ENCODE peak calls at places on chromosomes 6 and 20, in eight cellular contexts. R is fibroblast of lung, B is colonic mucosa, K is transverse colon, T is psoas muscle, L is upper lobe of right lung, D is dorsolateral prefrontal cortex, Y is stomach. Z is an unnamed sample.

GRCh38 chr6:31441368-31442267 is 38.2 kb downstream of the MICA start:
- DNase-seq in R (peak), B (peak), K (peak), T (peak), L (peak), D (peak), Y (peak), Z (peak)

GRCh38 chr6:170297577-170298330 is 6.9 kb upstream of the DLL1 start:
- DNase-seq in R (no peak), B (no peak), K (no peak), T (no peak), L (no peak), D (no peak), Y (no peak), Z (no peak)

GRCh38 chr20:11549172-11550117 is 368.2 kb upstream of the BTBD3 start:
- DNase-seq in R (no peak), B (no peak), K (no peak), T (no peak), L (no peak), D (no peak), Y (no peak), Z (no peak)

GRCh38 chr6:51514396-51515051 is 572.9 kb downstream of the PKHD1 start:
- DNase-seq in R (no peak), B (no peak), K (no peak), T (no peak), L (no peak), D (no peak), Y (no peak), Z (no peak)

GRCh38 chr20:63926298-63926697 is 29.9 kb downstream of the UCKL1 start:
- DNase-seq in R (no peak), B (no peak), K (no peak), T (no peak), L (no peak), D (no peak), Y (no peak), Z (no peak)

GRCh38 chr20:12049125-12049524 is 131.4 kb downstream of the BTBD3 start:
- DNase-seq in R (peak), B (no peak), K (no peak), T (no peak), L (no peak), D (no peak), Y (no peak), Z (no peak)

GRCh38 chr20:18310592-18310991 is 22.3 kb downstream of the ZNF133 start:
- DNase-seq in R (no peak), B (no peak), K (no peak), T (no peak), L (no peak), D (no peak), Y (no peak), Z (no peak)

GRCh38 chr6:160858886-160859285 is 132.7 kb upstream of the MAP3K4 start:
- DNase-seq in R (no peak), B (no peak), K (no peak), T (no peak), L (no peak), D (no peak), Y (no peak), Z (no peak)

GRCh38 chr20:15455279-15455678 is 1117.9 kb upstream of the FLRT3 start:
- DNase-seq in R (no peak), B (no peak), K (no peak), T (no peak), L (no peak), D (no peak), Y (no peak), Z (no peak)

GRCh38 chr20:38995536-38996044 is 33.4 kb downstream of the DHX35 start:
- DNase-seq in R (peak), B (no peak), K (no peak), T (no peak), L (no peak), D (no peak), Y (no peak), Z (no peak)

GRCh38 chr20:8473459-8473858 is 341.4 kb downstream of the PLCB1 start:
- DNase-seq in R (peak), B (no peak), K (no peak), T (no peak), L (no peak), D (no peak), Y (no peak), Z (no peak)

GRCh38 chr6:159941286-159942113 is 27.4 kb upstream of the IGF2R start:
- DNase-seq in R (peak), B (no peak), K (no peak), T (no peak), L (no peak), D (no peak), Y (no peak), Z (no peak)

GRCh38 chr6:79526897-79527296 is 10.3 kb downstream of the LCA5 start:
- DNase-seq in R (no peak), B (no peak), K (no peak), T (no peak), L (no peak), D (no peak), Y (no peak), Z (no peak)

GRCh38 chr20:3973705-3974104 is 41.7 kb downstream of the RNF24 start:
- DNase-seq in R (no peak), B (no peak), K (no peak), T (no peak), L (no peak), D (no peak), Y (no peak), Z (no peak)

GRCh38 chr6:169653691-169654090 is 48.1 kb downstream of the WDR27 start:
- DNase-seq in R (no peak), B (no peak), K (no peak), T (no peak), L (no peak), D (no peak), Y (no peak), Z (no peak)

GRCh38 chr6:128337619-128338018 is 182.8 kb downstream of the PTPRK start:
- DNase-seq in R (no peak), B (no peak), K (no peak), T (no peak), L (no peak), D (no peak), Y (no peak), Z (no peak)

GRCh38 chr6:122726649-122727048 is 52.9 kb upstream of the FABP7 start:
- DNase-seq in R (peak), B (no peak), K (no peak), T (no peak), L (no peak), D (no peak), Y (no peak), Z (no peak)

GRCh38 chr6:3281669-3282460 is 23.1 kb downstream of the PSMG4 start:
- DNase-seq in R (peak), B (no peak), K (peak), T (no peak), L (peak), D (peak), Y (no peak), Z (peak)

GRCh38 chr20:51046021-51046985 is 23.4 kb upstream of the KCNG1 start:
- DNase-seq in R (no peak), B (no peak), K (no peak), T (no peak), L (no peak), D (no peak), Y (peak), Z (no peak)

GRCh38 chr6:34170341-34170740 is 24.5 kb upstream of the GRM4 start:
- DNase-seq in R (peak), B (no peak), K (no peak), T (no peak), L (peak), D (no peak), Y (no peak), Z (no peak)

GRCh38 chr6:20266851-20267608 is 54.8 kb upstream of the MBOAT1 start:
- DNase-seq in R (no peak), B (no peak), K (no peak), T (no peak), L (no peak), D (no peak), Y (no peak), Z (no peak)

GRCh38 chr6:30548375-30548774 is 7.9 kb downstream of the GNL1 start:
- DNase-seq in R (peak), B (no peak), K (no peak), T (peak), L (no peak), D (no peak), Y (no peak), Z (no peak)

GRCh38 chr6:24777227-24777626 is 2.5 kb downstream of the GMNN start:
- DNase-seq in R (no peak), B (no peak), K (no peak), T (no peak), L (no peak), D (no peak), Y (no peak), Z (no peak)

GRCh38 chr6:132506461-132506860 is 6.5 kb downstream of the STX7 start:
- DNase-seq in R (no peak), B (no peak), K (no peak), T (no peak), L (no peak), D (no peak), Y (no peak), Z (no peak)

GRCh38 chr20:48431635-48432034 is 396.2 kb downstream of the PREX1 start:
- DNase-seq in R (no peak), B (no peak), K (no peak), T (no peak), L (no peak), D (no peak), Y (no peak), Z (no peak)

GRCh38 chr6:101116337-101116736 is 235.2 kb upstream of the ASCC3 start:
- DNase-seq in R (no peak), B (no peak), K (no peak), T (no peak), L (no peak), D (no peak), Y (no peak), Z (no peak)

GRCh38 chr6:113735487-113735886 is 121.7 kb upstream of the MARCKS start:
- DNase-seq in R (no peak), B (no peak), K (no peak), T (no peak), L (no peak), D (no peak), Y (no peak), Z (no peak)

GRCh38 chr6:80022803-80023202 is 18.4 kb downstream of the TTK start:
- DNase-seq in R (peak), B (no peak), K (no peak), T (no peak), L (no peak), D (no peak), Y (no peak), Z (no peak)

GRCh38 chr6:110618591-110619267 is 142.3 kb upstream of the SLC22A16 start:
- DNase-seq in R (peak), B (no peak), K (no peak), T (no peak), L (no peak), D (no peak), Y (no peak), Z (no peak)

GRCh38 chr6:107720762-107721161 is 103.4 kb downstream of the SCML4 start:
- DNase-seq in R (no peak), B (no peak), K (no peak), T (no peak), L (no peak), D (no peak), Y (no peak), Z (no peak)

GRCh38 chr6:75532521-75532920 is 38.9 kb upstream of the FILIP1 start:
- DNase-seq in R (no peak), B (no peak), K (no peak), T (no peak), L (no peak), D (no peak), Y (no peak), Z (no peak)

GRCh38 chr20:58890454-58891075 is 38.0 kb downstream of the GNAS start:
- DNase-seq in R (peak), B (peak), K (peak), T (peak), L (peak), D (peak), Y (peak), Z (peak)

GRCh38 chr6:99882151-99882702 is 111.8 kb downstream of the MCHR2 start:
- DNase-seq in R (no peak), B (no peak), K (no peak), T (no peak), L (no peak), D (no peak), Y (no peak), Z (no peak)

GRCh38 chr20:20215976-20216727 is 151.8 kb upstream of the INSM1 start:
- DNase-seq in R (no peak), B (no peak), K (no peak), T (peak), L (no peak), D (no peak), Y (no peak), Z (no peak)

GRCh38 chr20:35305682-35306556 is 13.7 kb upstream of the FAM83C start:
- DNase-seq in R (peak), B (no peak), K (peak), T (peak), L (peak), D (no peak), Y (peak), Z (peak)

GRCh38 chr6:89082439-89082838 is 1.9 kb downstream of the PNRC1 start:
- DNase-seq in R (peak), B (peak), K (no peak), T (no peak), L (no peak), D (no peak), Y (no peak), Z (no peak)

GRCh38 chr6:93040375-93040774 is 379.0 kb downstream of the EPHA7 start:
- DNase-seq in R (peak), B (no peak), K (no peak), T (no peak), L (no peak), D (no peak), Y (no peak), Z (no peak)

GRCh38 chr6:136282906-136283305 is 6.7 kb downstream of the BCLAF1 start:
- DNase-seq in R (no peak), B (no peak), K (no peak), T (no peak), L (no peak), D (no peak), Y (no peak), Z (no peak)

GRCh38 chr6:118186676-118187567 is 279.9 kb downstream of the SLC35F1 start:
- DNase-seq in R (no peak), B (no peak), K (no peak), T (no peak), L (no peak), D (no peak), Y (no peak), Z (no peak)

GRCh38 chr20:63408684-63409046 is 47.5 kb upstream of the CHRNA4 start:
- DNase-seq in R (no peak), B (no peak), K (no peak), T (no peak), L (no peak), D (no peak), Y (no peak), Z (no peak)

GRCh38 chr6:32529697-32530429 is at the start of gene HLA-DRB5:
- DNase-seq in R (no peak), B (no peak), K (peak), T (peak), L (peak), D (no peak), Y (peak), Z (peak)
- H3K4me3 ChIP-seq in R (no peak), B (no peak), K (no peak), T (no peak), L (no peak), D (no peak), Y (no peak), Z (no peak)

GRCh38 chr20:41173161-41173721 is 35.9 kb downstream of the PLCG1 start:
- DNase-seq in R (peak), B (peak), K (peak), T (peak), L (peak), D (peak), Y (peak), Z (peak)

GRCh38 chr20:41171736-41172295 is 34.5 kb downstream of the PLCG1 start:
- DNase-seq in R (no peak), B (peak), K (peak), T (peak), L (peak), D (no peak), Y (peak), Z (no peak)

GRCh38 chr20:41173791-41174341 is 36.5 kb downstream of the PLCG1 start:
- DNase-seq in R (no peak), B (peak), K (peak), T (peak), L (peak), D (peak), Y (peak), Z (peak)

GRCh38 chr20:41174373-41174772 is 37.0 kb downstream of the PLCG1 start:
- DNase-seq in R (no peak), B (peak), K (peak), T (peak), L (peak), D (peak), Y (no peak), Z (peak)

GRCh38 chr20:41172296-41173140 is 35.2 kb downstream of the PLCG1 start:
- DNase-seq in R (peak), B (peak), K (peak), T (peak), L (peak), D (peak), Y (peak), Z (peak)
- H3K27ac ChIP-seq in R (peak), B (peak), K (peak), T (peak), L (peak), D (peak), Y (peak), Z (peak)

GRCh38 chr6:52549428-52549827 is 27.4 kb downstream of the TRAM2 start:
- DNase-seq in R (no peak), B (no peak), K (no peak), T (no peak), L (no peak), D (no peak), Y (no peak), Z (no peak)
- H3K4me3 ChIP-seq in R (no peak), B (no peak), K (no peak), T (no peak), L (no peak), D (no peak), Y (no peak), Z (no peak)

GRCh38 chr6:147695819-147696218 is 187.3 kb downstream of the SAMD5 start:
- DNase-seq in R (no peak), B (no peak), K (no peak), T (no peak), L (no peak), D (no peak), Y (no peak), Z (no peak)
- H3K27ac ChIP-seq in R (no peak), B (no peak), K (no peak), T (no peak), L (no peak), D (no peak), Y (no peak), Z (no peak)